ENCODE peak calls at places on chromosome 6, in five cellular contexts. One of them, this sample, is unnamed. For H3K27me3 and H3K4me1, the result is how much of the 10 kb centered on the place peaks cover.

GRCh38 chr6:44856495-44856878 is 469.0 kb downstream of the CDC5L start:
- DNase-seq in pancreas: no peak
- DNase-seq in hepatocyte: no peak
- DNase-seq in fibroblast of lung: no peak
- DNase-seq in IMR-90: no peak
- DNase-seq in this sample: no peak

GRCh38 chr6:137402143-137402542 is 92.1 kb downstream of the OLIG3 start:
- DNase-seq in pancreas: no peak
- DNase-seq in hepatocyte: no peak
- DNase-seq in fibroblast of lung: no peak
- DNase-seq in IMR-90: no peak
- DNase-seq in this sample: no peak

GRCh38 chr6:42193491-42193894 is 1.3 kb downstream of the GUCA1B start:
- DNase-seq in pancreas: no peak
- DNase-seq in hepatocyte: no peak
- DNase-seq in fibroblast of lung: peak
- DNase-seq in IMR-90: no peak
- DNase-seq in this sample: no peak

GRCh38 chr6:42241915-42242314 is 24.3 kb upstream of the MRPS10 start:
- DNase-seq in pancreas: no peak
- DNase-seq in hepatocyte: no peak
- DNase-seq in fibroblast of lung: no peak
- DNase-seq in IMR-90: no peak
- DNase-seq in this sample: no peak

GRCh38 chr6:19417713-19418112 is 419.5 kb upstream of the ID4 start:
- DNase-seq in pancreas: no peak
- DNase-seq in hepatocyte: peak
- DNase-seq in fibroblast of lung: peak
- DNase-seq in IMR-90: peak
- DNase-seq in this sample: no peak

GRCh38 chr6:137487947-137488735 is 6.1 kb downstream of the OLIG3 start:
- DNase-seq in pancreas: no peak
- DNase-seq in hepatocyte: no peak
- DNase-seq in fibroblast of lung: no peak
- DNase-seq in IMR-90: no peak
- DNase-seq in this sample: no peak

GRCh38 chr6:88670369-88670768 is 293.0 kb downstream of the RNGTT start:
- DNase-seq in pancreas: no peak
- DNase-seq in hepatocyte: no peak
- DNase-seq in fibroblast of lung: no peak
- DNase-seq in IMR-90: no peak
- DNase-seq in this sample: no peak

GRCh38 chr6:42555477-42556457 is 8.1 kb upstream of the UBR2 start:
- DNase-seq in pancreas: no peak
- DNase-seq in hepatocyte: peak
- DNase-seq in fibroblast of lung: peak
- DNase-seq in IMR-90: peak
- DNase-seq in this sample: peak

GRCh38 chr6:33208089-33208967 is at the start of gene RING1:
- DNase-seq in pancreas: peak
- DNase-seq in hepatocyte: peak
- DNase-seq in fibroblast of lung: peak
- DNase-seq in IMR-90: peak
- DNase-seq in this sample: peak

GRCh38 chr6:89792881-89793280 is 26.7 kb downstream of the MDN1 start:
- DNase-seq in pancreas: no peak
- DNase-seq in hepatocyte: peak
- DNase-seq in fibroblast of lung: peak
- DNase-seq in IMR-90: peak
- DNase-seq in this sample: no peak

GRCh38 chr6:90982051-90982450 is 395.2 kb upstream of the MAP3K7 start:
- DNase-seq in pancreas: no peak
- DNase-seq in hepatocyte: no peak
- DNase-seq in fibroblast of lung: no peak
- DNase-seq in IMR-90: no peak
- DNase-seq in this sample: no peak

GRCh38 chr6:147201885-147202515 is 2.2 kb upstream of the STXBP5 start:
- DNase-seq in pancreas: no peak
- DNase-seq in hepatocyte: peak
- DNase-seq in fibroblast of lung: peak
- DNase-seq in IMR-90: peak
- DNase-seq in this sample: peak

GRCh38 chr6:71289039-71289801 is 609 bp downstream of the OGFRL1 start:
- DNase-seq in pancreas: peak
- DNase-seq in hepatocyte: peak
- DNase-seq in fibroblast of lung: peak
- DNase-seq in IMR-90: no peak
- DNase-seq in this sample: peak

GRCh38 chr6:150813993-150814359 is 51.5 kb upstream of the MTHFD1L start:
- DNase-seq in pancreas: no peak
- DNase-seq in hepatocyte: peak
- DNase-seq in fibroblast of lung: peak
- DNase-seq in IMR-90: peak
- DNase-seq in this sample: no peak

GRCh38 chr6:123849406-123849805 is 45.7 kb downstream of the NKAIN2 start:
- DNase-seq in pancreas: no peak
- DNase-seq in hepatocyte: no peak
- DNase-seq in fibroblast of lung: no peak
- DNase-seq in IMR-90: no peak
- DNase-seq in this sample: no peak

GRCh38 chr6:34085453-34086170 is 60.3 kb downstream of the GRM4 start:
- DNase-seq in pancreas: no peak
- DNase-seq in hepatocyte: no peak
- DNase-seq in fibroblast of lung: no peak
- DNase-seq in IMR-90: no peak
- DNase-seq in this sample: no peak

GRCh38 chr6:72533601-72534000 is 88.3 kb upstream of the KCNQ5 start:
- DNase-seq in pancreas: no peak
- DNase-seq in hepatocyte: no peak
- DNase-seq in fibroblast of lung: peak
- DNase-seq in IMR-90: peak
- DNase-seq in this sample: no peak

GRCh38 chr6:31585531-31585930 is 546 bp upstream of the LST1 start:
- DNase-seq in pancreas: no peak
- DNase-seq in hepatocyte: no peak
- DNase-seq in fibroblast of lung: no peak
- DNase-seq in IMR-90: no peak
- DNase-seq in this sample: no peak

GRCh38 chr6:100269189-100269588 is 195.5 kb downstream of the SIM1 start:
- DNase-seq in pancreas: no peak
- DNase-seq in hepatocyte: no peak
- DNase-seq in fibroblast of lung: peak
- DNase-seq in IMR-90: peak
- DNase-seq in this sample: no peak

GRCh38 chr6:89582669-89583325 is 55.8 kb downstream of the LYRM2 start:
- DNase-seq in pancreas: no peak
- DNase-seq in hepatocyte: no peak
- DNase-seq in fibroblast of lung: peak
- DNase-seq in IMR-90: no peak
- DNase-seq in this sample: no peak

GRCh38 chr6:157644043-157644810 is 178.8 kb upstream of the SNX9 start:
- DNase-seq in pancreas: no peak
- DNase-seq in hepatocyte: no peak
- DNase-seq in fibroblast of lung: no peak
- DNase-seq in IMR-90: no peak
- DNase-seq in this sample: no peak

GRCh38 chr6:141610741-141611140 is 522.0 kb upstream of the GJE1 start:
- DNase-seq in pancreas: no peak
- DNase-seq in hepatocyte: no peak
- DNase-seq in fibroblast of lung: peak
- DNase-seq in IMR-90: peak
- DNase-seq in this sample: no peak

GRCh38 chr6:137853569-137854213 is 13.4 kb upstream of the TNFAIP3 start:
- DNase-seq in pancreas: no peak
- DNase-seq in hepatocyte: no peak
- DNase-seq in fibroblast of lung: peak
- DNase-seq in IMR-90: peak
- DNase-seq in this sample: no peak

GRCh38 chr6:49087372-49087771 is 375.7 kb downstream of the MMUT start:
- DNase-seq in pancreas: no peak
- DNase-seq in hepatocyte: no peak
- DNase-seq in fibroblast of lung: peak
- DNase-seq in IMR-90: no peak
- DNase-seq in this sample: no peak

GRCh38 chr6:134657751-134658522 is 292.0 kb downstream of the ALDH8A1 start:
- DNase-seq in pancreas: no peak
- DNase-seq in hepatocyte: no peak
- DNase-seq in fibroblast of lung: peak
- DNase-seq in IMR-90: peak
- DNase-seq in this sample: no peak

GRCh38 chr6:42104095-42104806 is 38.2 kb downstream of the C6orf132 start:
- DNase-seq in pancreas: peak
- DNase-seq in hepatocyte: peak
- DNase-seq in fibroblast of lung: peak
- DNase-seq in IMR-90: no peak
- DNase-seq in this sample: peak

GRCh38 chr6:159056941-159057340 is 12.2 kb upstream of the TAGAP start:
- DNase-seq in pancreas: no peak
- DNase-seq in hepatocyte: no peak
- DNase-seq in fibroblast of lung: no peak
- DNase-seq in IMR-90: no peak
- DNase-seq in this sample: no peak
- H3K27me3 ChIP-seq in pancreas: under half
- H3K27me3 ChIP-seq in hepatocyte: under half
- H3K27me3 ChIP-seq in fibroblast of lung: under half
- H3K27me3 ChIP-seq in IMR-90: under half
- H3K27me3 ChIP-seq in this sample: under half

GRCh38 chr6:36598326-36598725 is 4.2 kb downstream of the SRSF3 start:
- DNase-seq in pancreas: peak
- DNase-seq in hepatocyte: no peak
- DNase-seq in fibroblast of lung: no peak
- DNase-seq in IMR-90: no peak
- DNase-seq in this sample: no peak
- H3K4me1 ChIP-seq in pancreas: half or more
- H3K4me1 ChIP-seq in hepatocyte: under half
- H3K4me1 ChIP-seq in fibroblast of lung: under half
- H3K4me1 ChIP-seq in IMR-90: under half
- H3K4me1 ChIP-seq in this sample: under half

GRCh38 chr6:18277181-18278006 is 13.1 kb upstream of the DEK start:
- DNase-seq in pancreas: peak
- DNase-seq in hepatocyte: no peak
- DNase-seq in fibroblast of lung: peak
- DNase-seq in IMR-90: no peak
- DNase-seq in this sample: no peak
- H3K27me3 ChIP-seq in pancreas: under half
- H3K27me3 ChIP-seq in hepatocyte: half or more
- H3K27me3 ChIP-seq in fibroblast of lung: under half
- H3K27me3 ChIP-seq in IMR-90: under half
- H3K27me3 ChIP-seq in this sample: under half

GRCh38 chr6:130518588-130518987 is 152.8 kb downstream of the TMEM200A start:
- DNase-seq in pancreas: no peak
- DNase-seq in hepatocyte: no peak
- DNase-seq in fibroblast of lung: peak
- DNase-seq in IMR-90: no peak
- DNase-seq in this sample: no peak

GRCh38 chr6:130520801-130521200 is 155.0 kb downstream of the TMEM200A start:
- DNase-seq in pancreas: no peak
- DNase-seq in hepatocyte: no peak
- DNase-seq in fibroblast of lung: no peak
- DNase-seq in IMR-90: no peak
- DNase-seq in this sample: no peak

GRCh38 chr6:130517444-130517931 is 151.7 kb downstream of the TMEM200A start:
- DNase-seq in pancreas: no peak
- DNase-seq in hepatocyte: no peak
- DNase-seq in fibroblast of lung: peak
- DNase-seq in IMR-90: peak
- DNase-seq in this sample: no peak

GRCh38 chr6:130516604-130517003 is 150.8 kb downstream of the TMEM200A start:
- DNase-seq in pancreas: no peak
- DNase-seq in hepatocyte: no peak
- DNase-seq in fibroblast of lung: no peak
- DNase-seq in IMR-90: no peak
- DNase-seq in this sample: no peak

DNA sequence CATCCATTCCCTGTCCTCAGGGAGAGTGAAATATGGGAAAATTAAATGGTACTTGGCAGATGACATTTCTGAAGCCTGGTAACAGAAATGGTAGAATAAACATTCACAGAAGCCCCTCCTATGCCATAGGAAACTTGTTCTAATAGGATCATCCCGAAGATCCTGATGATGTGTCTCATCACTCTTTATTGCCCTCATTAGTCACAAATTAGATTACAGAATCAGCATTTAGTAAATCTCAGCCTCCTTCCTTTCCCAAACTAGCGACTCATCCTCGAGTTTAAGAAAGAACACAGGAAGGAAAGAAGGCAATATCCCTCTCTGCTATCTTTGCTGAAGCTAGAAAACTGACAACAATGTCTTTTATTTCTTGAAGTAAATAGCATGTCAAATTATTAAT is 154.4 kb downstream of the TMEM200A start:
- DNase-seq in pancreas: no peak
- DNase-seq in hepatocyte: no peak
- DNase-seq in fibroblast of lung: no peak
- DNase-seq in IMR-90: peak
- DNase-seq in this sample: no peak
- H3K4me1 ChIP-seq in pancreas: under half
- H3K4me1 ChIP-seq in hepatocyte: under half
- H3K4me1 ChIP-seq in fibroblast of lung: under half
- H3K4me1 ChIP-seq in IMR-90: under half
- H3K4me1 ChIP-seq in this sample: under half

DNA sequence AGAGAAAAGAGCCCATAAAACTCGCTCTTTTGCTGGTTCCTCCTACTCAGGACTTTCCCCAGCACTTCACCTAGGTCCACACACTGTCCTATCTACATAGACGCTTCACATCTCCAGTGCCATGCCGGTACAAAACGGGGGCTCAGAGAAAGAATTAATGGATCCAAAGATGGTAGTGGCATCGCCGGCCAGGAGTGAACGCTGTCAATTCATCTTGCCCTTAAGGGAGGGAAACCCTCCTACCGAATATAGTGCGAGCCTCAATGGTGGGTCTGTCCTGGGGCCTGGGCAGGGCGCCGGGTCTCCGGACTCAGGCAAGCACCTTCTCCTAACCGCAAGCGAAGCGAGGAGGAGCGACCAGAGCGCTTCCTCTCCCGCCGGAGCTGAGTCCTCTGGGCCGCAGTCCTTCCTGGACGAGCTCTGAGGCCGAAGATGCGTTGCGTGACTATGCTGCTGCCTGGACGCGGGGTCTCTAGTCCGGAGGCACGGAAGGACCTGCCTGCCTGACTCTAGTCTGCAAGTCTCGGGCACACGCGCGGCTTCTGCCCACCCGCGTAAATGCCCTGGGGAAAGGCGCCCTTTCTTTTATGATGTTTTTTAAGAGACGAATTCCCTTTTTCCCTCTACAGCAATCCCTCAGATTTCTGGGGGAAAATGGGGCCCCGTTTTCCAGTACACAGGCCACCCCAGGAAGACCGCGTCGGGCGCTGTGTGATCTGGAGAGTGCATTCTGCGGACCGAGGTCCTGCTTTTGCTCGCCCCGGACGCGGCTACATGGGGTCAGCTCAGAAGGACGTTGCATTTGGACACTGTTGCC is 100.1 kb upstream of the PRDM1 start:
- DNase-seq in pancreas: peak
- DNase-seq in hepatocyte: peak
- DNase-seq in fibroblast of lung: peak
- DNase-seq in IMR-90: no peak
- DNase-seq in this sample: no peak
- H3K27me3 ChIP-seq in pancreas: under half
- H3K27me3 ChIP-seq in hepatocyte: under half
- H3K27me3 ChIP-seq in fibroblast of lung: under half
- H3K27me3 ChIP-seq in IMR-90: under half
- H3K27me3 ChIP-seq in this sample: under half

This sample was measured in colonic mucosa.